ENCODE peak calls at places on chromosome 2, in six cellular contexts. P, L, V, T, H and K are unnamed samples.

GRCh38 chr2:55026202-55026601 is 24.0 kb downstream of the RTN4 start:
- DNase-seq in V (no peak), T (no peak), L (no peak), H (peak), P (no peak), K (no peak)

GRCh38 chr2:224776795-224777562 is 60.8 kb upstream of the CCDC195 start:
- DNase-seq in P (no peak), T (no peak), V (no peak), H (no peak), L (no peak), K (peak)

GRCh38 chr2:166784296-166784946 is 103.9 kb upstream of the XIRP2 start:
- DNase-seq in L (no peak), T (no peak), H (no peak), V (no peak), P (no peak), K (no peak)

GRCh38 chr2:134855709-134856108 is 17.3 kb downstream of the ACMSD start:
- DNase-seq in H (no peak), T (no peak), L (no peak), V (no peak), P (no peak), K (no peak)

GRCh38 chr2:29398384-29399237 is 283.4 kb downstream of the CLIP4 start:
- DNase-seq in L (peak), T (no peak), V (no peak), H (peak), P (no peak), K (no peak)

GRCh38 chr2:203786912-203787311 is 80.5 kb downstream of the CD28 start:
- DNase-seq in L (no peak), V (peak), H (peak), T (no peak), P (no peak), K (no peak)

GRCh38 chr2:19654310-19655090 is 247.3 kb downstream of the TTC32 start:
- DNase-seq in L (no peak), T (no peak), P (no peak), V (no peak), H (no peak), K (no peak)

GRCh38 chr2:50729306-50730105 is 302.4 kb downstream of the NRXN1 start:
- DNase-seq in T (no peak), V (no peak), L (no peak), H (no peak), P (no peak), K (no peak)

GRCh38 chr2:16700566-16701259 is 35.1 kb upstream of the CYRIA start:
- DNase-seq in T (no peak), V (no peak), L (no peak), P (no peak), H (no peak), K (no peak)

GRCh38 chr2:27636766-27637165 is 7.9 kb downstream of the GPN1 start:
- DNase-seq in T (no peak), L (no peak), P (no peak), H (peak), V (no peak), K (no peak)

GRCh38 chr2:236857781-236858180 is 227.9 kb upstream of the COPS8 start:
- DNase-seq in L (no peak), P (no peak), T (no peak), H (no peak), V (no peak), K (no peak)

GRCh38 chr2:149184994-149185393 is 145.4 kb upstream of the LYPD6 start:
- DNase-seq in P (no peak), H (no peak), V (no peak), T (no peak), L (no peak), K (no peak)

DNA sequence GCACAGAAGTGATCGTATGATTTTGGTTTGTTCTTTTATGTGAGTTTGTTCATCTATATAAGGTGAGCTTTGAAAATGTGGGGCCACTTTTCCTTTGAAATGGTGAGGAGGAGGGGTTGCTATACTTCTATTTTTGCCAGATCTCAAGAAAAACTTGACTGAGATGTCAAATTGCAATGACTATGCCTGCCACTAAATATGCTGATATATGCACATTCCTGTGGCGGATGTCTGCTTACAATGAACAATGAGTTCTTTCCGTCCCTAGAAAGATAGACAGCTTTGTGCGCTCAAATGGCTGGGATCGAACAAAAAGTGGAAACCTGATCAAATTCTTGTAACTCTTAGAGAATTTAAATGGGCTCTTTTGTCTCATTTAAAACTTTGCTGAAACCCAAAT is 28.7 kb downstream of the MYT1L start:
- DNase-seq in P (no peak), T (no peak), V (no peak), H (no peak), L (no peak), K (no peak)
- TF ChIP-seq CTCF in P (no peak), T (no peak), V (no peak), H (no peak), L (no peak), K (no peak)

GRCh38 chr2:199988176-199988575 is 32.8 kb downstream of the MAIP1 start:
- DNase-seq in V (peak), H (peak), L (peak), T (no peak), P (no peak), K (no peak)
- H3K4me3 ChIP-seq in V (no peak), H (no peak), L (no peak), T (no peak), P (no peak), K (no peak)

GRCh38 chr2:217920879-217921603 is 81.8 kb downstream of the TNS1 start:
- DNase-seq in P (peak), V (peak), H (peak), L (no peak), T (peak), K (no peak)
- H3K27ac ChIP-seq in P (peak), V (peak), H (peak), L (no peak), T (peak), K (peak)

GRCh38 chr2:241901500-241902351 is 32.2 kb downstream of the RTP5 start:
- DNase-seq in V (no peak), H (no peak), P (peak), L (no peak), T (peak), K (no peak)
- TF ChIP-seq CTCF in V (no peak), H (no peak), P (no peak), L (no peak), T (no peak), K (no peak)

GRCh38 chr2:227365833-227366232 is 13.3 kb downstream of the TM4SF20 start:
- DNase-seq in L (peak), T (no peak), P (no peak), V (no peak), H (peak), K (no peak)
- H3K4me3 ChIP-seq in L (no peak), T (no peak), P (no peak), V (no peak), H (no peak), K (no peak)

GRCh38 chr2:226446406-226447001 is 353.1 kb downstream of the IRS1 start:
- DNase-seq in P (no peak), H (peak), V (no peak), T (no peak), L (no peak), K (no peak)
- H3K27ac ChIP-seq in P (no peak), H (peak), V (peak), T (no peak), L (peak), K (no peak)

DNA sequence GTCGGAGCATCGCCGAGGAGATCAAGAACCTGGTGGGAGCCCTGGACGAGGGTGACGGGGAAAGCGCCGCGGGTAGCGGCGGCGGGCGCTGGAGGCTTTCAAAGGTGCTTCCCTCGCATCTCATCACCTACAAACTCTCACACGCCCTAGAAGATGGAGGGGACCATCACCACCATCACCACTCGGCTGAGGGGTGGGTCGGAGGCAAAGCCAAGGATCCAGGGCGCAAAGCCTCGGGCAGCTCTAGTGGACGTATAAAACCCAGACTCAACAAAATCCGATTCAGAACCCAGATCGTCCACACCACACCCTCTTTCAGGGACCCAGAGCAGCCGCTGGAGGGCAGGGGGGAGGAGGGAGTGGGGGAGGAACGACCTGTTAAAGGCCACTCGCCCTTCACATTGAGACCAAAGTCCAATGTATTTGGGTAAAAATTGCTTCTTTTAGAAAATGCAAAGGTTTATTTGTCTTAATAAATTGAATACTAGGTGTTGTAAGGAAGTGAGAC is 1.5 kb downstream of the SOWAHC start:
- DNase-seq in T (peak), V (no peak), L (no peak), P (peak), H (no peak), K (peak)
- TF ChIP-seq CTCF in T (no peak), V (no peak), L (peak), P (no peak), H (no peak), K (no peak)

DNA sequence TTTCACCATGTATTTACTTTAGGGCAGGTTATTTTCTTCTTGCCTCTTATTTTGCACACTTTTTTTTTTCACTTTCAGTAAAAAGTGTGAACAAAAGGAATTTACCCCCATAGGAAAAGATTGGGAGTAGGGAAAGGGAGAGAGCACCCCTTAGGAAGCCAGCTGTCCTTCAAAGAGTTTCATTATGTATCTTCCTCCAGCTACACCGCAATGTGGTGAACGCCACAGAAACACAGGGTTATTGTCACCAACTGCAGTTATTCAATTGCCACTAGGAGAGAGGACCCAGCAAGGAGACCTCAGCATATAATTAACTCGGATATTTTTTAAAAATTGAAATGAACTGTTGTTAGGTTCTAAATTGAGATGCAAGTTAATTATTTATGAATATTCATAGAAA is 286.2 kb upstream of the VRK2 start:
- DNase-seq in H (no peak), T (no peak), L (no peak), P (no peak), V (no peak), K (no peak)
- H3K4me3 ChIP-seq in H (no peak), T (peak), L (peak), P (no peak), V (no peak), K (peak)

GRCh38 chr2:127651381-127651809 is 5.4 kb downstream of the GPR17 start:
- DNase-seq in V (no peak), H (no peak), L (no peak), P (no peak), T (peak), K (no peak)

GRCh38 chr2:127653421-127654083 is 7.6 kb downstream of the GPR17 start:
- DNase-seq in H (no peak), V (no peak), P (no peak), L (no peak), T (peak), K (no peak)

GRCh38 chr2:127651987-127652550 is 6.1 kb downstream of the GPR17 start:
- DNase-seq in P (peak), H (no peak), T (peak), L (no peak), V (peak), K (no peak)

GRCh38 chr2:127654084-127654837 is 8.3 kb downstream of the GPR17 start:
- DNase-seq in L (no peak), P (no peak), V (no peak), T (peak), H (no peak), K (no peak)

DNA sequence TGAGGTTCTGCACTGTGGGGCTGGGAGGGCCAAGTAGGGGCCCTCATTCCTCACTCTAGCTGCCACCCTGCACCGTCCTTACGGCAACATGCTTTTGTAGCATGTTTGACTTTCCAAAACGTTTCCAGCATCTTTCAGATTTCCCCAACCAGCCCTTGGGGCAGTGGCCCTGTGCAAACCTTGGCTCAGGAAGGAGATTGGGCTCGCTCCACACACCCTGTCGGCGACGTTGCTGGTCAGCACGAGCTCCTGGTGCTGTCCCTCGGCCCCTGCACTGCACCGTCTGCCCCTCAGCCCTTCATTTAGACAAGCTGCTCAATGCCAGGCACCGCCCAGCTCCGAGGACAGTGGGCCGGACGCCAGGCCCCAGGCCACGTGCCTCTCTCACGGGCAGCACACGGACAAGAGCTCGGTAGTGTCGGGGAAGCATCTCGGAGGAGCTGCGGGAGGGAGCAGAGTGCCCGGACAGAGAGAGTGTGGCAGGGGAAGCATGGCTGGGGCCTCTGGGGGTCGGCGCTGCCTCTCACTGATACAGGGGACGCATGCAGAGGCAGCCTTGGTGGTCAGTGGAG is 6.9 kb downstream of the GPR17 start:
- DNase-seq in P (no peak), T (peak), V (no peak), H (no peak), L (no peak), K (no peak)
- H3K27ac ChIP-seq in P (no peak), T (no peak), V (peak), H (no peak), L (no peak), K (no peak)

GRCh38 chr2:201622306-201622705 is 21.0 kb downstream of the TMEM237 start:
- DNase-seq in P (no peak), L (no peak), V (no peak), T (no peak), H (peak), K (no peak)

GRCh38 chr2:201621293-201621999 is 21.9 kb downstream of the TMEM237 start:
- DNase-seq in L (peak), T (no peak), P (no peak), H (peak), V (no peak), K (no peak)

GRCh38 chr2:201618744-201619654 is 24.3 kb downstream of the TMEM237 start:
- DNase-seq in T (peak), H (peak), P (peak), L (peak), V (peak), K (peak)
- TF ChIP-seq CTCF in T (peak), H (peak), P (peak), L (peak), V (peak), K (no peak)